ENCODE peak calls at places on chromosomes 2 and 18, in eight cellular contexts. M is uterus; B is iris pigment epithelial cell; X is stimulated activated naive CD8-positive, alpha-beta T cell treated with anti-CD3 and anti-CD28 coated beads, Interleukin-15, Interleukin-2, amounts not matched to agents 100 U/mL and 50 U/mL, for 24 hours; H is GM12891; Z is NCI-H1092 treated with DMSO at 0.1 percent for 48 hours; E is glutamatergic neuron; V is germinal center. J is an unnamed sample.
A peak's percentile ranks its signal among the peaks of the same experiment; 100 is the strongest.

GRCh38 chr2:177747384-177747783 is 325.2 kb downstream of the PDE11A start:
- DNase-seq in M (no peak), B (no peak), X (no peak), H (no peak), Z (no peak), E (no peak), V (no peak), J (no peak)

GRCh38 chr2:136386046-136386445 is 268.1 kb upstream of the CXCR4 start:
- DNase-seq in M (no peak), B (peak; percentile 6), X (no peak), H (no peak), Z (no peak), E (no peak), V (no peak), J (no peak)

GRCh38 chr2:176004925-176005324 is 2.9 kb upstream of the LNPK start:
- DNase-seq in M (no peak), B (no peak), X (no peak), H (no peak), Z (no peak), E (no peak), V (no peak), J (no peak)

GRCh38 chr18:10912790-10913560 is 236.4 kb downstream of the PIEZO2 start:
- DNase-seq in M (no peak), B (peak; percentile 81), X (no peak), H (no peak), Z (no peak), E (peak; percentile 66), V (no peak), J (no peak)

GRCh38 chr2:234027646-234028045 is 22.9 kb upstream of the SPP2 start:
- DNase-seq in M (no peak), B (peak; percentile 9), X (no peak), H (no peak), Z (no peak), E (no peak), V (no peak), J (no peak)

GRCh38 chr2:150466770-150467640 is 20.5 kb downstream of the RND3 start:
- DNase-seq in M (no peak), B (peak; percentile 88), X (no peak), H (no peak), Z (no peak), E (no peak), V (no peak), J (no peak)

GRCh38 chr2:17416891-17417391 is 101.3 kb downstream of the RAD51AP2 start:
- DNase-seq in M (no peak), B (peak; percentile 86), X (no peak), H (no peak), Z (no peak), E (no peak), V (no peak), J (no peak)

GRCh38 chr18:7607535-7608173 is 40.5 kb downstream of the PTPRM start:
- DNase-seq in M (no peak), B (no peak), X (no peak), H (no peak), Z (no peak), E (no peak), V (no peak), J (no peak)

GRCh38 chr2:155141418-155141817 is 442.9 kb downstream of the KCNJ3 start:
- DNase-seq in M (no peak), B (no peak), X (no peak), H (no peak), Z (no peak), E (no peak), V (no peak), J (no peak)

GRCh38 chr18:9638886-9639285 is 24.5 kb upstream of the PPP4R1 start:
- DNase-seq in M (no peak), B (no peak), X (no peak), H (no peak), Z (no peak), E (no peak), V (no peak), J (no peak)

GRCh38 chr2:199471443-199472057 is 13.8 kb upstream of the SATB2 start:
- DNase-seq in M (no peak), B (peak; percentile 31), X (peak; percentile 61), H (no peak), Z (peak; percentile 62), E (peak; percentile 93), V (peak; percentile 58), J (peak; percentile 53)

GRCh38 chr2:197647961-197648690 is 27.3 kb downstream of the RFTN2 start:
- DNase-seq in M (no peak), B (peak; percentile 65), X (no peak), H (no peak), Z (no peak), E (no peak), V (no peak), J (no peak)

GRCh38 chr2:205657579-205657978 is 24.7 kb upstream of the NRP2 start:
- DNase-seq in M (peak; percentile 38), B (peak; percentile 61), X (no peak), H (no peak), Z (no peak), E (no peak), V (no peak), J (no peak)

GRCh38 chr18:78623142-78623541 is 356.5 kb upstream of the SALL3 start:
- DNase-seq in M (no peak), B (no peak), X (no peak), H (no peak), Z (no peak), E (no peak), V (no peak), J (no peak)

GRCh38 chr2:46422717-46423394 is 56.5 kb upstream of the TMEM247 start:
- DNase-seq in M (no peak), B (no peak), X (no peak), H (no peak), Z (no peak), E (no peak), V (no peak), J (no peak)

GRCh38 chr2:85353876-85354285 is 447 bp downstream of the RETSAT start:
- DNase-seq in M (peak; percentile 41), B (peak; percentile 44), X (peak; percentile 20), H (no peak), Z (no peak), E (no peak), V (peak; percentile 13), J (peak; percentile 11)

GRCh38 chr2:88764141-88764849 is 72.8 kb downstream of the RPIA start:
- DNase-seq in M (no peak), B (no peak), X (no peak), H (no peak), Z (no peak), E (no peak), V (no peak), J (no peak)

GRCh38 chr2:60641866-60642788 is 88.7 kb upstream of the BCL11A start:
- DNase-seq in M (no peak), B (peak; percentile 56), X (peak; percentile 39), H (peak; percentile 13), Z (peak; percentile 1), E (no peak), V (peak; percentile 57), J (no peak)

GRCh38 chr2:15316370-15316814 is 244.7 kb downstream of the NBAS start:
- DNase-seq in M (no peak), B (no peak), X (peak; percentile 15), H (no peak), Z (no peak), E (no peak), V (no peak), J (peak; percentile 9)

GRCh38 chr18:59514193-59514592 is 155.1 kb upstream of the LMAN1 start:
- DNase-seq in M (peak; percentile 50), B (peak; percentile 62), X (no peak), H (no peak), Z (no peak), E (no peak), V (no peak), J (no peak)

GRCh38 chr2:225056330-225057073 is 14.2 kb upstream of the DOCK10 start:
- DNase-seq in M (no peak), B (peak; percentile 83), X (no peak), H (no peak), Z (no peak), E (no peak), V (no peak), J (no peak)

GRCh38 chr2:86788881-86789686 is 1.6 kb downstream of the CD8A start:
- DNase-seq in M (no peak), B (no peak), X (peak; percentile 72), H (peak; percentile 14), Z (no peak), E (peak; percentile 52), V (no peak), J (peak; percentile 60)

GRCh38 chr2:229417906-229418305 is 146.8 kb upstream of the PID1 start:
- DNase-seq in M (no peak), B (no peak), X (no peak), H (no peak), Z (peak; percentile 89), E (peak; percentile 50), V (no peak), J (no peak)

GRCh38 chr18:31590570-31590969 is 1.1 kb upstream of the TTR start:
- DNase-seq in M (no peak), B (no peak), X (no peak), H (no peak), Z (no peak), E (no peak), V (no peak), J (no peak)

J was measured in activated naive CD8-positive, alpha-beta T cell treated with anti-CD3 and anti-CD28 coated beads for 36 hours.